ENCODE peak calls at places on chromosomes 13 and 19, in four cellular contexts. E is stomach, Q is SK-N-SH, H is Panc1. Y is an unnamed sample.
A peak's percentile ranks its signal among the peaks of the same experiment; 100 is the strongest.

GRCh38 chr13:39415403-39415802 is 187.6 kb downstream of the LHFPL6 start:
- DNase-seq in E (no peak), Q (peak; percentile 30), H (no peak), Y (no peak)

GRCh38 chr19:51138549-51138979 is 3.5 kb upstream of the SIGLEC7 start:
- DNase-seq in E (peak; percentile 38), Q (no peak), H (no peak), Y (peak; percentile 24)

GRCh38 chr19:54188224-54188871 is 1.0 kb downstream of the MBOAT7 start:
- DNase-seq in E (no peak), Q (no peak), H (no peak), Y (no peak)

GRCh38 chr19:41456342-41456918 is 13.5 kb downstream of the ERICH4 start:
- DNase-seq in E (no peak), Q (no peak), H (no peak), Y (no peak)

GRCh38 chr13:36814465-36814864 is 4.6 kb upstream of the RFXAP start:
- DNase-seq in E (no peak), Q (no peak), H (no peak), Y (no peak)

GRCh38 chr19:6260912-6261636 is 18.7 kb downstream of the MLLT1 start:
- DNase-seq in E (peak; percentile 41), Q (peak; percentile 84), H (no peak), Y (no peak)

GRCh38 chr19:33705090-33705847 is 83.5 kb downstream of the CHST8 start:
- DNase-seq in E (no peak), Q (no peak), H (no peak), Y (no peak)

GRCh38 chr13:28503182-28503980 is 8.5 kb upstream of the FLT1 start:
- DNase-seq in E (no peak), Q (no peak), H (no peak), Y (no peak)

GRCh38 chr13:40777166-40777956 is 6.4 kb upstream of the MRPS31 start:
- DNase-seq in E (no peak), Q (peak; percentile 60), H (peak; percentile 46), Y (peak; percentile 43)

GRCh38 chr13:47886314-47886713 is 114.8 kb downstream of the SUCLA2 start:
- DNase-seq in E (no peak), Q (no peak), H (no peak), Y (no peak)

GRCh38 chr19:5337126-5337525 is 3.5 kb downstream of the PTPRS start:
- DNase-seq in E (no peak), Q (no peak), H (no peak), Y (no peak)

GRCh38 chr13:77196052-77196618 is 130.8 kb downstream of the MYCBP2 start:
- DNase-seq in E (no peak), Q (no peak), H (no peak), Y (no peak)

GRCh38 chr13:46476174-46476573 is 76.8 kb upstream of the LRCH1 start:
- DNase-seq in E (no peak), Q (no peak), H (no peak), Y (no peak)

GRCh38 chr19:11662278-11662677 is 65.0 kb downstream of the ZNF627 start:
- DNase-seq in E (no peak), Q (no peak), H (no peak), Y (no peak)

GRCh38 chr13:44040070-44040753 is 160.5 kb downstream of the LACC1 start:
- DNase-seq in E (no peak), Q (no peak), H (no peak), Y (no peak)

GRCh38 chr19:42233106-42233505 is 9.3 kb downstream of the GSK3A start:
- DNase-seq in E (no peak), Q (no peak), H (no peak), Y (no peak)

GRCh38 chr13:37289212-37289935 is 183.9 kb upstream of the CSNK1A1L start:
- DNase-seq in E (peak; percentile 56), Q (no peak), H (no peak), Y (no peak)

GRCh38 chr13:59368652-59369051 is 795.1 kb downstream of the DIAPH3 start:
- DNase-seq in E (no peak), Q (no peak), H (no peak), Y (no peak)

GRCh38 chr13:108363651-108364050 is 94.1 kb downstream of the TNFSF13B start:
- DNase-seq in E (no peak), Q (no peak), H (no peak), Y (no peak)

GRCh38 chr19:19059837-19060611 is 3.8 kb upstream of the SLC25A42 start:
- DNase-seq in E (no peak), Q (no peak), H (no peak), Y (no peak)

GRCh38 chr13:101218484-101218883 is 197.8 kb downstream of the NALCN start:
- DNase-seq in E (no peak), Q (no peak), H (no peak), Y (no peak)

GRCh38 chr19:37953125-37953524 is 46.1 kb downstream of the SIPA1L3 start:
- DNase-seq in E (no peak), Q (no peak), H (no peak), Y (no peak)

GRCh38 chr13:49844191-49844590 is 51.7 kb upstream of the KPNA3 start:
- DNase-seq in E (no peak), Q (no peak), H (no peak), Y (no peak)

GRCh38 chr19:18939922-18940775 is 868 bp downstream of the HOMER3 start:
- DNase-seq in E (peak; percentile 37), Q (peak; percentile 73), H (no peak), Y (peak; percentile 60)

GRCh38 chr19:14577885-14578427 is 4.9 kb upstream of the CLEC17A start:
- DNase-seq in E (no peak), Q (peak; percentile 15), H (no peak), Y (no peak)

GRCh38 chr19:29866011-29866410 is 54.2 kb downstream of the CCNE1 start:
- DNase-seq in E (no peak), Q (no peak), H (no peak), Y (no peak)

GRCh38 chr13:41952749-41953148 is 8.2 kb downstream of the VWA8 start:
- DNase-seq in E (no peak), Q (no peak), H (no peak), Y (no peak)

GRCh38 chr13:41960195-41960699 is 662 bp downstream of the VWA8 start:
- DNase-seq in E (no peak), Q (no peak), H (no peak), Y (peak; percentile 15)

GRCh38 chr13:41955605-41956004 is 5.3 kb downstream of the VWA8 start:
- DNase-seq in E (no peak), Q (no peak), H (no peak), Y (no peak)

GRCh38 chr13:41954226-41954625 is 6.7 kb downstream of the VWA8 start:
- DNase-seq in E (no peak), Q (no peak), H (no peak), Y (no peak)

DNA sequence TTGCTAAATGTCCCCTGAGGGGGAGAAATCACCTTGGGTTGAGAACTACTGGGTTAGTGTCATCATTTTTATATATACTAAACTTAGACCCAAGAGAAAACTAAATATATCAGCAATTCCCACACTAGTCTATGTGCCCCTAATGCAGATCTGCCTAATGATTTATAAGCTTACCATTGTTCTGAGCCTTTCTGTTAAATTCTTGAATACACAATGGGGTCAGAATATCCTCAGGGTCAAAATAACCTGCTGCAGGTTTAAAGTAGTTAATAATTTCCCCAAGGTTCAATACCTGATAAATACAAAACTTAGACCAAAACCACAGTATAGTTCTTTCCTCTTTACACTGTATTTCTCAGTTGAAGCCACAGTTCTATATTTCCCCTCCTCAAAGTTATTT is 4.6 kb downstream of the VWA8 start:
- DNase-seq in E (no peak), Q (no peak), H (no peak), Y (no peak)
- H3K36me3 ChIP-seq in E (no peaks in the 10 kb centered on the region), Q (no peaks in the 10 kb centered on the region), H (peaks cover 2% of the 10 kb centered on the region), Y (no peaks in the 10 kb centered on the region)

GRCh38 chr13:29703421-29703820 is 107.9 kb upstream of the SLC7A1 start:
- DNase-seq in E (no peak), Q (no peak), H (no peak), Y (no peak)

GRCh38 chr13:29706923-29707322 is 111.4 kb upstream of the SLC7A1 start:
- DNase-seq in E (no peak), Q (no peak), H (no peak), Y (no peak)

GRCh38 chr13:29704648-29705047 is 109.2 kb upstream of the SLC7A1 start:
- DNase-seq in E (no peak), Q (peak; percentile 64), H (no peak), Y (no peak)

GRCh38 chr13:29698106-29698505 is 102.6 kb upstream of the SLC7A1 start:
- DNase-seq in E (no peak), Q (no peak), H (no peak), Y (no peak)

GRCh38 chr13:29702912-29703351 is 107.4 kb upstream of the SLC7A1 start:
- DNase-seq in E (no peak), Q (no peak), H (no peak), Y (no peak)
- H3K27ac ChIP-seq in E (no peak overlapping the region), Q (peak overlapping the region; percentile 95), H (no peak overlapping the region), Y (no peak overlapping the region)

GRCh38 chr13:95607363-95607762 is 37.1 kb downstream of the DZIP1 start:
- DNase-seq in E (no peak), Q (no peak), H (no peak), Y (no peak)
- TF ChIP-seq POLR2AphosphoS5 in E (no peak), Q (no peak), H (no peak), Y (no peak)

DNA sequence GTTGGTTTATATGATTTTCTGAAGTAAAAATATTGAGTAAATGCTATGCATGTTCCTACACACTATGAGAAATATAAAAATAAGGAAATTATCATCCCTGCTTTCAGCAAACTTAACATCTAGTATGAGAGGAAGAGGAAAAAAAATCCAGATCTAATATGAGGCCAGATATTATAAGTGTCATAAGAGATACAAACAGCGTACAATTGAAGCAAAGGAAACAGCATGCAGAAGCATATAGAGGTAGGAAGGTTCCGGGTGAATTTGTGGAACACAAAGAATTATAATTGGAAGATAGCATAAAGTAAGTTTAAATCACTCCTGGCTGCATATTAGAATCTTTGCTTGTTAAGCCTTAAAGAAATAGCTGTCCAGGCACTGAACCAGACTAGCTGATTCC is 88.3 kb downstream of the PDS5B start:
- DNase-seq in E (no peak), Q (no peak), H (no peak), Y (no peak)
- H3K36me3 ChIP-seq in E (peaks cover 22% of the 10 kb centered on the region), Q (peaks cover 77% of the 10 kb centered on the region), H (no peaks in the 10 kb centered on the region), Y (no peaks in the 10 kb centered on the region)

DNA sequence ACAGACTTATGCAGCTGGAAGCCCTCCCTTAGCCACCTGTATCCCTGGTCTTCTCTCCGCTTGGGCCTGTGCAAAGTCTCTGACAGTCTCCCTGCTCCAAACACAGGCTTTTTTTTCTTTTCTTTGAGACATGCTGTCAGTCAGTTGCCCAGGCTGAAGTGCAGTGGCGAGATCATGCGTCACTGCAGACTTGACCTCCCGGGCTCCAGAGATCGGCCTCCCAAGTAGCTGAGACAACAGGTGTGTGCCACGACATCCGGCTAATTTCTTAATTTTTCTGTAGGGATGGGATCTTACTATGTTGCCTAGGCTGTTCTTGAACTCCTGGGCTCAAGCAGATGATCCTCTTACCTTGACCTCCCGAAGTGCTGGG is 1.6 kb downstream of the MZF1 start:
- DNase-seq in E (no peak), Q (no peak), H (no peak), Y (peak; percentile 6)
- H3K27ac ChIP-seq in E (no peak overlapping the region), Q (no peak overlapping the region), H (no peak overlapping the region), Y (no peak overlapping the region)

GRCh38 chr19:35144600-35145436 is 1.8 kb downstream of the FXYD7 start:
- DNase-seq in E (peak; percentile 76), Q (no peak), H (no peak), Y (peak; percentile 84)
- TF ChIP-seq POLR2AphosphoS5 in E (peak; percentile 39), Q (no peak), H (no peak), Y (peak; percentile 25)

DNA sequence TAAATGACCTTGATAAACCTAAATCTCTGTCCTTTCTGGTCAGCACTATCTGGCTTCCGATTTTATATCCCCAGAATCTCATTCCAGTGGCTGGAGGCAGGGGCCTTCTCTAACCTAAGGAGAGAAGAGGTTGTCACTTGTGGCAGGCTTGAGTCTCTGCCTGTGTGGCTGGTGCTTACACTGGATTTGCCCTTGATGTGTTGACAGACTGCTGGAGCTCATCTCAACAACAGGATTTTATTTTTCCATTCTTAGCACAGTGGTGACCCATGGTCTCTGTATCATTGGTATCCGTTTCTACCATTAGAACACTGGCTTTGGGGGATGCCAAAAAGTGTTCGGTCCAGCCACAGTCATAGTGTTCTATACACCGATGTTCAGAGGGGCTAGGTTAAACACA is 41.7 kb upstream of the TEX29 start:
- DNase-seq in E (no peak), Q (no peak), H (no peak), Y (no peak)
- H3K36me3 ChIP-seq in E (peaks cover 85% of the 10 kb centered on the region), Q (peaks cover 38% of the 10 kb centered on the region), H (no peaks in the 10 kb centered on the region), Y (no peaks in the 10 kb centered on the region)